ENCODE peak calls at places on chromosomes 3 and 15, in ten cellular contexts. One of them, this sample, is unnamed.

GRCh38 chr3:152835311-152836102 is 576 bp downstream of the P2RY1 start:
- DNase-seq in GM13977: peak; percentile 62
- DNase-seq in B cell: no peak
- DNase-seq in mesothelial cell of epicardium: peak; percentile 60
- DNase-seq in natural killer cell: no peak
- DNase-seq in CD8-positive, alpha-beta T cell: no peak
- DNase-seq in AG09309: no peak
- DNase-seq in mammary epithelial cell: peak; percentile 52
- DNase-seq in Peyer's patch: peak; percentile 65
- DNase-seq in neural crest cell: peak; percentile 55
- DNase-seq in this sample: peak; percentile 47

GRCh38 chr3:171860830-171861535 is 17.8 kb downstream of the TMEM212 start:
- DNase-seq in AG09309: peak; percentile 46
- DNase-seq in Peyer's patch: no peak
- DNase-seq in mammary epithelial cell: no peak
- DNase-seq in CD8-positive, alpha-beta T cell: no peak
- DNase-seq in neural crest cell: no peak
- DNase-seq in natural killer cell: no peak
- DNase-seq in GM13977: no peak
- DNase-seq in B cell: no peak
- DNase-seq in mesothelial cell of epicardium: no peak
- DNase-seq in this sample: no peak

GRCh38 chr15:56719774-56720555 is 13.3 kb downstream of the ZNF280D start:
- DNase-seq in mesothelial cell of epicardium: no peak
- DNase-seq in Peyer's patch: no peak
- DNase-seq in CD8-positive, alpha-beta T cell: no peak
- DNase-seq in GM13977: no peak
- DNase-seq in B cell: no peak
- DNase-seq in mammary epithelial cell: no peak
- DNase-seq in AG09309: no peak
- DNase-seq in neural crest cell: no peak
- DNase-seq in natural killer cell: no peak
- DNase-seq in this sample: no peak

GRCh38 chr3:35908366-35909232 is 269.3 kb downstream of the ARPP21 start:
- DNase-seq in B cell: peak; percentile 6
- DNase-seq in GM13977: peak; percentile 12
- DNase-seq in Peyer's patch: peak; percentile 81
- DNase-seq in neural crest cell: peak; percentile 77
- DNase-seq in AG09309: peak; percentile 40
- DNase-seq in CD8-positive, alpha-beta T cell: peak; percentile 39
- DNase-seq in natural killer cell: no peak
- DNase-seq in mesothelial cell of epicardium: peak; percentile 59
- DNase-seq in mammary epithelial cell: peak; percentile 41
- DNase-seq in this sample: peak; percentile 48

GRCh38 chr3:14401692-14402303 is 608 bp upstream of the SLC6A6 start:
- DNase-seq in Peyer's patch: no peak
- DNase-seq in mesothelial cell of epicardium: no peak
- DNase-seq in GM13977: no peak
- DNase-seq in natural killer cell: no peak
- DNase-seq in mammary epithelial cell: no peak
- DNase-seq in neural crest cell: no peak
- DNase-seq in B cell: no peak
- DNase-seq in CD8-positive, alpha-beta T cell: no peak
- DNase-seq in AG09309: no peak
- DNase-seq in this sample: no peak

GRCh38 chr3:38623539-38623938 is 25.9 kb downstream of the SCN5A start:
- DNase-seq in Peyer's patch: no peak
- DNase-seq in CD8-positive, alpha-beta T cell: no peak
- DNase-seq in mesothelial cell of epicardium: no peak
- DNase-seq in neural crest cell: no peak
- DNase-seq in B cell: no peak
- DNase-seq in AG09309: no peak
- DNase-seq in mammary epithelial cell: no peak
- DNase-seq in GM13977: no peak
- DNase-seq in natural killer cell: no peak
- DNase-seq in this sample: peak; percentile 48

GRCh38 chr3:21979706-21980105 is 228.7 kb upstream of the ZNF385D start:
- DNase-seq in B cell: no peak
- DNase-seq in neural crest cell: no peak
- DNase-seq in AG09309: no peak
- DNase-seq in natural killer cell: no peak
- DNase-seq in CD8-positive, alpha-beta T cell: no peak
- DNase-seq in mesothelial cell of epicardium: no peak
- DNase-seq in mammary epithelial cell: peak; percentile 9
- DNase-seq in GM13977: no peak
- DNase-seq in Peyer's patch: no peak
- DNase-seq in this sample: no peak

GRCh38 chr3:151452346-151452745 is 8.5 kb downstream of the IGSF10 start:
- DNase-seq in natural killer cell: no peak
- DNase-seq in GM13977: no peak
- DNase-seq in mesothelial cell of epicardium: no peak
- DNase-seq in mammary epithelial cell: no peak
- DNase-seq in neural crest cell: no peak
- DNase-seq in Peyer's patch: no peak
- DNase-seq in B cell: no peak
- DNase-seq in CD8-positive, alpha-beta T cell: no peak
- DNase-seq in AG09309: no peak
- DNase-seq in this sample: no peak

GRCh38 chr3:65412591-65412990 is 626.1 kb downstream of the MAGI1 start:
- DNase-seq in AG09309: no peak
- DNase-seq in neural crest cell: no peak
- DNase-seq in GM13977: no peak
- DNase-seq in B cell: no peak
- DNase-seq in mammary epithelial cell: no peak
- DNase-seq in mesothelial cell of epicardium: no peak
- DNase-seq in CD8-positive, alpha-beta T cell: no peak
- DNase-seq in Peyer's patch: peak; percentile 89
- DNase-seq in natural killer cell: no peak
- DNase-seq in this sample: no peak

GRCh38 chr3:24829632-24830229 is 335.1 kb upstream of the THRB start:
- DNase-seq in CD8-positive, alpha-beta T cell: no peak
- DNase-seq in mesothelial cell of epicardium: peak; percentile 49
- DNase-seq in natural killer cell: no peak
- DNase-seq in GM13977: peak; percentile 11
- DNase-seq in Peyer's patch: no peak
- DNase-seq in mammary epithelial cell: no peak
- DNase-seq in neural crest cell: peak; percentile 24
- DNase-seq in B cell: no peak
- DNase-seq in AG09309: no peak
- DNase-seq in this sample: peak; percentile 11

GRCh38 chr15:64635486-64635815 is 139.9 kb downstream of the RBPMS2 start:
- DNase-seq in natural killer cell: no peak
- DNase-seq in mammary epithelial cell: peak; percentile 75
- DNase-seq in CD8-positive, alpha-beta T cell: no peak
- DNase-seq in B cell: no peak
- DNase-seq in neural crest cell: no peak
- DNase-seq in Peyer's patch: peak; percentile 69
- DNase-seq in mesothelial cell of epicardium: no peak
- DNase-seq in GM13977: no peak
- DNase-seq in AG09309: peak; percentile 61
- DNase-seq in this sample: no peak

GRCh38 chr3:180913582-180914404 is 1.3 kb downstream of the FXR1 start:
- DNase-seq in natural killer cell: no peak
- DNase-seq in mesothelial cell of epicardium: no peak
- DNase-seq in neural crest cell: no peak
- DNase-seq in CD8-positive, alpha-beta T cell: no peak
- DNase-seq in B cell: no peak
- DNase-seq in AG09309: no peak
- DNase-seq in Peyer's patch: no peak
- DNase-seq in GM13977: no peak
- DNase-seq in mammary epithelial cell: peak; percentile 10
- DNase-seq in this sample: no peak

GRCh38 chr15:56749982-56750381 is 16.7 kb upstream of the ZNF280D start:
- DNase-seq in mammary epithelial cell: no peak
- DNase-seq in B cell: no peak
- DNase-seq in CD8-positive, alpha-beta T cell: no peak
- DNase-seq in Peyer's patch: no peak
- DNase-seq in natural killer cell: no peak
- DNase-seq in mesothelial cell of epicardium: no peak
- DNase-seq in AG09309: peak; percentile 72
- DNase-seq in GM13977: no peak
- DNase-seq in neural crest cell: no peak
- DNase-seq in this sample: no peak

GRCh38 chr15:60128000-60128376 is 123.9 kb downstream of the FOXB1 start:
- DNase-seq in B cell: no peak
- DNase-seq in CD8-positive, alpha-beta T cell: no peak
- DNase-seq in mesothelial cell of epicardium: no peak
- DNase-seq in Peyer's patch: no peak
- DNase-seq in AG09309: no peak
- DNase-seq in mammary epithelial cell: no peak
- DNase-seq in GM13977: no peak
- DNase-seq in neural crest cell: no peak
- DNase-seq in natural killer cell: no peak
- DNase-seq in this sample: no peak
- TF ChIP-seq CTCF in B cell: no peak
- TF ChIP-seq CTCF in CD8-positive, alpha-beta T cell: no peak
- TF ChIP-seq CTCF in mesothelial cell of epicardium: no peak
- TF ChIP-seq CTCF in Peyer's patch: no peak
- TF ChIP-seq CTCF in AG09309: no peak
- TF ChIP-seq CTCF in mammary epithelial cell: no peak
- TF ChIP-seq CTCF in GM13977: no peak
- TF ChIP-seq CTCF in neural crest cell: no peak
- TF ChIP-seq CTCF in natural killer cell: no peak
- TF ChIP-seq CTCF in this sample: no peak

GRCh38 chr3:197846491-197846890 is 55.4 kb downstream of the LRCH3 start:
- DNase-seq in B cell: no peak
- DNase-seq in GM13977: peak; percentile 26
- DNase-seq in natural killer cell: no peak
- DNase-seq in neural crest cell: no peak
- DNase-seq in AG09309: no peak
- DNase-seq in Peyer's patch: no peak
- DNase-seq in mesothelial cell of epicardium: no peak
- DNase-seq in mammary epithelial cell: no peak
- DNase-seq in CD8-positive, alpha-beta T cell: no peak
- DNase-seq in this sample: no peak

DNA sequence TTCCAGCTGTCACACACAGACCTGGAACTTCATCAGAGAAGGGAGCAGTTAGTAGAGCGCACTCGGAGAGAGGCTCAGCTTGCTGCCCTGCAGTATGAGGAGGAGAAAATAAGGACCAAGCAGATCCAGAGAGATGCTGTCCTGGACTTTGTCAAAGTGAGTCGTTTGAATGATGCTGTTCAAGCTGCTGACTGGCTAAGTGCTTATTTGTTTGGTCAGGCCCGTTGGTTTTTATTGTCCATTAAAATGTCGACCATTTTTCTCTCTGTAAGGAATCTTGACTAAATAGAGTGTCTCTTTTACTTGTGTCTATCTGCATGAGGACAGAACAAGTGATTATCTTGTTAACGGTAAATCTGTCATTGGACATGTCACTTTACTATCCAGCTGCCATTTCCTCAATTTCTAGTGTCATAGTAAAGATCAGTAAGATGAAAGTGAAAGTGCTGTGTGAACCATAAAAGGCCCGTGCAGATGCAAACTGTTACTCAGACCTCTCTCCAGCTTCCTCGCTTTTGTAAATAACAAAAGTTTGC is 56.9 kb downstream of the LRCH3 start:
- DNase-seq in GM13977: peak; percentile 68
- DNase-seq in CD8-positive, alpha-beta T cell: no peak
- DNase-seq in AG09309: no peak
- DNase-seq in mesothelial cell of epicardium: no peak
- DNase-seq in neural crest cell: no peak
- DNase-seq in mammary epithelial cell: no peak
- DNase-seq in Peyer's patch: no peak
- DNase-seq in B cell: peak; percentile 64
- DNase-seq in natural killer cell: no peak
- DNase-seq in this sample: no peak
- TF ChIP-seq CTCF in GM13977: no peak
- TF ChIP-seq CTCF in CD8-positive, alpha-beta T cell: no peak
- TF ChIP-seq CTCF in AG09309: no peak
- TF ChIP-seq CTCF in mesothelial cell of epicardium: no peak
- TF ChIP-seq CTCF in neural crest cell: no peak
- TF ChIP-seq CTCF in mammary epithelial cell: no peak
- TF ChIP-seq CTCF in Peyer's patch: no peak
- TF ChIP-seq CTCF in B cell: no peak
- TF ChIP-seq CTCF in natural killer cell: no peak
- TF ChIP-seq CTCF in this sample: no peak

DNA sequence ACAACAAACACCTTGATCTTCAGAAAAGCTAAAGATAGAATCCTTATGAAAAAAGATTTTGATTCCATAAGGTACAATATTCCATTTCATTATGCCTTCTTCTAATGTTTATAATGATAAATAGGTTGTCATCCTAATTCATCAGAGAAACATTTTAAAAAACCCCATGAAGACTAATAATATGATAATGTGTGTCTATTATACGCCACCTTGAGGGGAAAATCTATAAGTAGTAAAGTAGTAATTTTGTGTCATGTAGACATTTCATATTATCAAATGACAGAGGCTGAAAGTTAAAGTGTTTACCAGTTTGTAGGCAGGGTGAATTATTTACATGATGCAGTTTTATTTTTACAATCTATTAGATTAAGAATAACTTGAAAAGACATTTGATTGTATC is 524.3 kb downstream of the GBE1 start:
- DNase-seq in Peyer's patch: no peak
- DNase-seq in mesothelial cell of epicardium: no peak
- DNase-seq in CD8-positive, alpha-beta T cell: no peak
- DNase-seq in neural crest cell: no peak
- DNase-seq in B cell: no peak
- DNase-seq in mammary epithelial cell: no peak
- DNase-seq in AG09309: no peak
- DNase-seq in natural killer cell: no peak
- DNase-seq in GM13977: no peak
- DNase-seq in this sample: no peak
- TF ChIP-seq CTCF in Peyer's patch: no peak
- TF ChIP-seq CTCF in mesothelial cell of epicardium: no peak
- TF ChIP-seq CTCF in CD8-positive, alpha-beta T cell: no peak
- TF ChIP-seq CTCF in neural crest cell: no peak
- TF ChIP-seq CTCF in B cell: no peak
- TF ChIP-seq CTCF in mammary epithelial cell: no peak
- TF ChIP-seq CTCF in AG09309: no peak
- TF ChIP-seq CTCF in natural killer cell: no peak
- TF ChIP-seq CTCF in GM13977: no peak
- TF ChIP-seq CTCF in this sample: no peak

DNA sequence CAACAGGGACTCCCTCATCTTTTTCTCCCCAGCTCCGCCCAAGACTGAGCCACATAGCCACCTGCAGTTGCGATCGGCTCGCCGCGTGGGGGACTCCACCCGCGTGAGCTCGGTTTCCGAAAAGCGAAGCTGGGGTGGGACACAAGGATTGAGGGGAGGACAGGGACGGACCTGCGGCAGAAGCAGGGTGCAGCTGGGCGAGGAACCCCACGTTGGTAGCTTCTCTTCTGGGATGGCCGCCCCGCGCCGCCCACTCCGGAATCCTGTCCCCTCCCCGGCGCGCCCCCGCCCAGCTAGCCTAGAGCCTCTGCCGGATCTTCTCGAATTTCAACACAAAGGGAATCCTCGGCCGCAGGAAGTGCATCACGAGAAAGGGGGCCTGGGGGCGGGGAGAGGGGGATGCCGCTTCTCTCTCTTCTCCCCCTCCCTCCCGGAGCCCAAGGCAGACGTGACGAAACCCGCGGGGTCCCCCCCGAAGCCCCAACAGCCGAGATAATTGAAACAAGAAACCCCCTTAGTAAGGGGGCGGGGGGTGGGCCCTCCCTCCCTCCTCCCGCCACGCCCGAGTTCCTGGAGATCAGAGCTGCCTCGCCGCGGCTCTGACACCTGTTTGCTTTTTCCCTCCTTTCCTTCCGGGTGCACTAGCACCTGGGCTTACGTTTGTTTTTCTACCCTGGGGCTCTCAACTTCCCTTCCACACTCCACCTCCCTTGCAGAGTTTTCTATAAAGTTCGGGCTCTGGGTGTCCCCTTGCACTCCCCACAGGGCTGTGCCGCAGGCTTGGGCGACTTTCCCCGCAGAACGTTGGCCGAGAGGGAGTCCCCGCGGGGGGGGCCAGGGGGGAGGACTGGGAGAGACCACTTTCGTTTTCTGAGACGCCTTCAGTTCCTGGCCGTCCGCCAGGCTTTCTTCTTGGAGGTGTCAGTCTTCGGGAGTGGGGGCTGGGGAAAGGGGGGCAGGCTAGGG is 1.3 kb upstream of the KCNH8 start:
- DNase-seq in Peyer's patch: peak; percentile 83
- DNase-seq in B cell: peak; percentile 79
- DNase-seq in neural crest cell: peak; percentile 79
- DNase-seq in mammary epithelial cell: peak; percentile 16
- DNase-seq in CD8-positive, alpha-beta T cell: peak; percentile 58
- DNase-seq in mesothelial cell of epicardium: peak; percentile 86
- DNase-seq in GM13977: peak; percentile 70
- DNase-seq in natural killer cell: peak; percentile 46
- DNase-seq in AG09309: no peak
- DNase-seq in this sample: peak; percentile 84
- TF ChIP-seq CTCF in Peyer's patch: peak; percentile 53
- TF ChIP-seq CTCF in B cell: peak; percentile 72
- TF ChIP-seq CTCF in neural crest cell: peak; percentile 68
- TF ChIP-seq CTCF in mammary epithelial cell: peak; percentile 26
- TF ChIP-seq CTCF in CD8-positive, alpha-beta T cell: peak; percentile 54
- TF ChIP-seq CTCF in mesothelial cell of epicardium: peak; percentile 59
- TF ChIP-seq CTCF in GM13977: peak; percentile 47
- TF ChIP-seq CTCF in natural killer cell: peak; percentile 32
- TF ChIP-seq CTCF in AG09309: peak; percentile 54
- TF ChIP-seq CTCF in this sample: peak; percentile 67